ENCODE peak calls at places on chromosomes 12 and 14, in seven cellular contexts. P is A549, Z is IMR-90, L is K562, F is SK-N-SH, H is GM12878, C is H1. N is an unnamed sample.

GRCh38 chr14:104586832-104587620 is 7.5 kb downstream of the C14orf180 start:
- DNase-seq in L (no peak), F (peak), H (no peak), P (no peak), Z (no peak), C (no peak), N (no peak)

GRCh38 chr12:87667378-87667777 is 361.8 kb downstream of the C12orf50 start:
- DNase-seq in H (no peak), P (peak), C (no peak), L (no peak), F (no peak), Z (peak), N (no peak)

GRCh38 chr14:25056688-25057078 is 6.7 kb upstream of the STXBP6 start:
- DNase-seq in C (no peak), Z (peak), H (no peak), L (no peak), P (no peak), F (no peak), N (no peak)

GRCh38 chr12:43329381-43329780 is 222.6 kb downstream of the ADAMTS20 start:
- DNase-seq in H (no peak), Z (peak), L (no peak), P (no peak), F (no peak), C (no peak), N (no peak)

GRCh38 chr12:1859643-1860042 is 39.3 kb downstream of the LRTM2 start:
- DNase-seq in P (peak), C (no peak), H (no peak), F (no peak), L (no peak), Z (peak), N (no peak)

GRCh38 chr12:42483534-42483857 is 106.0 kb downstream of the PRICKLE1 start:
- DNase-seq in L (peak), Z (peak), F (peak), H (no peak), C (no peak), P (no peak), N (no peak)

GRCh38 chr12:123960856-123961255 is 11.8 kb downstream of the CCDC92 start:
- DNase-seq in Z (no peak), C (no peak), H (no peak), F (no peak), P (no peak), L (no peak), N (no peak)

GRCh38 chr12:50207424-50207823 is 40.3 kb upstream of the CERS5 start:
- DNase-seq in Z (no peak), P (no peak), C (no peak), F (no peak), L (no peak), H (no peak), N (no peak)

GRCh38 chr14:21267431-21267845 is 1.8 kb downstream of the HNRNPC start:
- DNase-seq in Z (no peak), H (no peak), C (no peak), P (no peak), F (no peak), L (no peak), N (no peak)

GRCh38 chr12:65949986-65950385 is 125.7 kb downstream of the HMGA2 start:
- DNase-seq in F (no peak), L (no peak), H (no peak), Z (no peak), P (no peak), C (no peak), N (no peak)

GRCh38 chr12:59010948-59011347 is 90.6 kb upstream of the LRIG3 start:
- DNase-seq in C (no peak), L (no peak), H (no peak), P (no peak), F (no peak), Z (no peak), N (no peak)

GRCh38 chr14:105436891-105437722 is 17.5 kb downstream of the MTA1 start:
- DNase-seq in L (no peak), F (no peak), P (no peak), H (no peak), C (no peak), Z (no peak), N (no peak)

GRCh38 chr14:34171431-34171830 is 220.6 kb upstream of the EGLN3 start:
- DNase-seq in Z (no peak), L (no peak), F (no peak), C (no peak), H (no peak), P (no peak), N (no peak)

GRCh38 chr12:45369065-45369464 is 153.2 kb downstream of the ANO6 start:
- DNase-seq in F (no peak), H (no peak), P (peak), L (no peak), Z (peak), C (no peak), N (no peak)

GRCh38 chr12:70366581-70367267 is 634 bp downstream of the KCNMB4 start:
- DNase-seq in L (peak), F (peak), H (no peak), P (peak), Z (peak), C (no peak), N (peak)

GRCh38 chr14:20707622-20708021 is 19.1 kb downstream of the ANG start:
- DNase-seq in L (no peak), Z (no peak), C (no peak), P (peak), H (no peak), F (no peak), N (no peak)

GRCh38 chr12:131753757-131754156 is 42.9 kb downstream of the SFSWAP start:
- DNase-seq in L (no peak), Z (no peak), C (no peak), F (no peak), H (no peak), P (no peak), N (no peak)

GRCh38 chr12:93972411-93973208 is 175.8 kb upstream of the PLXNC1 start:
- DNase-seq in H (no peak), F (no peak), L (no peak), C (no peak), Z (peak), P (no peak), N (no peak)

GRCh38 chr12:120820885-120821510 is 83.2 kb downstream of the SPPL3 start:
- DNase-seq in H (no peak), P (no peak), Z (no peak), C (no peak), L (no peak), F (no peak), N (no peak)

GRCh38 chr12:40853221-40853620 is 161.0 kb downstream of the CNTN1 start:
- DNase-seq in Z (no peak), C (no peak), L (no peak), P (no peak), H (no peak), F (no peak), N (no peak)

GRCh38 chr12:2385529-2385928 is 332.7 kb downstream of the CACNA1C start:
- DNase-seq in C (no peak), P (no peak), Z (no peak), H (no peak), F (no peak), L (no peak), N (no peak)

GRCh38 chr14:53953002-53953827 is 3.4 kb downstream of the BMP4 start:
- DNase-seq in Z (peak), F (peak), H (no peak), C (no peak), P (peak), L (peak), N (peak)

GRCh38 chr14:100708349-100709217 is 18.1 kb upstream of the DLK1 start:
- DNase-seq in C (peak), P (no peak), Z (peak), F (no peak), L (no peak), H (no peak), N (peak)

GRCh38 chr12:11152725-11153124 is 18.3 kb upstream of the SMIM10L1 start:
- DNase-seq in F (no peak), L (no peak), C (no peak), Z (no peak), H (no peak), P (no peak), N (no peak)

GRCh38 chr12:46661161-46661845 is 164.5 kb downstream of the SLC38A4 start:
- DNase-seq in F (peak), H (peak), Z (peak), L (no peak), C (no peak), P (peak), N (peak)

GRCh38 chr12:121983546-121984205 is 38.0 kb upstream of the BCL7A start:
- DNase-seq in H (no peak), P (no peak), L (no peak), F (no peak), Z (no peak), C (no peak), N (no peak)
- TF ChIP-seq RFX5 in H (no peak), P (no peak), L (no peak), F (no peak), Z (no peak), C (no peak), N (no peak)

GRCh38 chr12:95621725-95622124 is 70.4 kb upstream of the USP44 start:
- DNase-seq in H (no peak), L (no peak), Z (no peak), P (no peak), F (no peak), C (no peak), N (no peak)

GRCh38 chr12:95624544-95624943 is 73.3 kb upstream of the USP44 start:
- DNase-seq in C (no peak), P (peak), F (no peak), Z (peak), H (no peak), L (no peak), N (peak)

GRCh38 chr12:95625012-95625411 is 73.7 kb upstream of the USP44 start:
- DNase-seq in P (no peak), Z (no peak), F (no peak), C (no peak), H (no peak), L (no peak), N (no peak)

GRCh38 chr12:95622879-95623278 is 71.6 kb upstream of the USP44 start:
- DNase-seq in P (no peak), F (no peak), H (no peak), Z (no peak), L (no peak), C (no peak), N (no peak)

GRCh38 chr12:95623554-95624170 is 72.4 kb upstream of the USP44 start:
- DNase-seq in C (peak), L (peak), P (peak), H (no peak), Z (peak), F (peak), N (peak)
- TF ChIP-seq RFX5 in C (no peak), L (no peak), P (no peak), H (no peak), Z (no peak), F (no peak), N (no peak)

GRCh38 chr14:50667491-50668007 is 557 bp downstream of the SAV1 start:
- DNase-seq in H (no peak), P (no peak), C (no peak), Z (no peak), L (peak), F (peak), N (no peak)

GRCh38 chr14:50668008-50668851 is at the start of gene SAV1:
- DNase-seq in F (peak), Z (peak), P (peak), C (no peak), L (peak), H (no peak), N (peak)

GRCh38 chr14:50668852-50669194 is 717 bp upstream of the SAV1 start:
- DNase-seq in P (no peak), C (no peak), H (no peak), Z (no peak), L (no peak), F (no peak), N (no peak)

GRCh38 chr14:50670196-50670875 is 2.2 kb upstream of the SAV1 start:
- DNase-seq in L (no peak), C (peak), F (no peak), Z (peak), P (no peak), H (no peak), N (no peak)

GRCh38 chr14:50669441-50669986 is 1.4 kb upstream of the SAV1 start:
- DNase-seq in C (no peak), Z (no peak), L (no peak), H (no peak), P (no peak), F (no peak), N (no peak)
- TF ChIP-seq RFX5 in C (no peak), Z (no peak), L (no peak), H (no peak), P (no peak), F (no peak), N (no peak)

GRCh38 chr12:12731785-12732184 is 14.6 kb downstream of the CDKN1B start:
- DNase-seq in Z (no peak), C (no peak), F (no peak), H (no peak), L (no peak), P (no peak), N (no peak)
- TF ChIP-seq RFX5 in Z (no peak), C (no peak), F (no peak), H (no peak), L (no peak), P (no peak), N (no peak)

DNA sequence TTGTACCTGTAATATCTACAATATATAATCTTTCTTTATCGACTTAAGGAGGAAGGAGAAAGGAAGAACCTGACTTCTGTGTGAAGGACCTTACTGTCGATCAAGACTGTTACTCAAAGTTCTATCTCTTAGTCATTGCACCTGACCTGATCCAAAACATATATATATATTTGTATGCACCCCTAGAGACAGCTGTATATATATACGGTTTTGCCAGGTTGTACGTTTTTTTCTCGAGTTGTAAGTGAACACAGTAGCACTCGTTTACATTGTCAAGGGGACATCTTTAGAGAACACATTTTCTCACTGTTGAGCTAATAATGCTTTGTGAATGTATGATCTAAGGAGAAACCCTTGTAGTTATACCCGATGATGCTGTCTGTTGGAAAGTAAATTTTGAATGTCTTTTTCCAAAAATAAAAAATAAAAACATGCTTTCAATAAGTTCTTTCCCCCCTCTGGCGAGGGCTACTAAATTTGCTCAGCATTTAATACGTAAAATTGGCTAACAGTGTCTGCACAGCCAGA is 536 bp upstream of the SLC35E3 start:
- DNase-seq in H (no peak), L (no peak), C (no peak), Z (no peak), P (no peak), F (no peak), N (no peak)
- TF ChIP-seq RFX5 in H (no peak), L (no peak), C (no peak), Z (no peak), P (no peak), F (no peak), N (no peak)

DNA sequence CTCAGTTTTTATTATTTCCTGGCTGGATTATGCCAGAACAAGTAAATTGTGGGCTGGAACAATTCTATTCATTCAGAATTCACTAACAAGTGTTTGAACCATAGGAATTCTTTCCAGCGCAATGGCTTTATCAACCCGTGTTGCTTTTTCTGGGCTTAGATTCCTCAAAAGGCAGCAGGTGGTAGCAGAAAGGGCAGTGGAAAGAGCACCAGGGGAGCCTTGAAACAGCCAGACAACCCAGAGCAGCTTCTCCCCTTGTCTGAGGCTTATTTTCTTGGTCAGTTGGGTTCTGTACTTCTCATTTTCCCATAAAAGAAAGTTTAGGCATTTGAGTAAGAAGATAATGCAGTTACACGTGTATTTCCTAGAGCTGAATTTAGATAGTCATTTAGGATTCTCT is 130.7 kb downstream of the OTOGL start:
- DNase-seq in F (no peak), L (no peak), H (no peak), P (no peak), Z (no peak), C (peak), N (no peak)
- TF ChIP-seq RFX5 in F (no peak), L (no peak), H (no peak), P (no peak), Z (no peak), C (no peak), N (no peak)

GRCh38 chr14:96164861-96165490 is 39.7 kb upstream of the BDKRB2 start:
- DNase-seq in L (no peak), F (no peak), Z (peak), C (no peak), H (no peak), P (no peak), N (no peak)
- TF ChIP-seq RFX5 in L (no peak), F (no peak), Z (no peak), C (no peak), H (no peak), P (no peak), N (no peak)

N was measured in HepG2.